ENCODE peak calls at places on chromosomes 6 and 20, in ten cellular contexts. R is GM23338, N is hepatocyte, D is IMR-90, P is fibroblast of lung, G is H1, M is astrocyte, Z is H9, F is HepG2, J is K562. C is an unnamed sample. For H3K4me1, the result is how much of the 10 kb centered on the place peaks cover.

GRCh38 chr6:24699521-24700359 is 19.2 kb downstream of the C6orf62 start:
- DNase-seq in N (no peak), R (no peak), M (no peak), F (peak), J (no peak), Z (no peak), G (no peak), P (no peak), D (no peak), C (no peak)

GRCh38 chr6:118864330-118865166 is 29.4 kb upstream of the ASF1A start:
- DNase-seq in J (no peak), G (no peak), M (peak), F (no peak), N (no peak), Z (no peak), D (no peak), P (peak), R (no peak), C (no peak)

GRCh38 chr6:138377844-138378243 is at the start of gene SMIM28:
- DNase-seq in M (no peak), J (no peak), N (no peak), R (no peak), Z (no peak), F (no peak), P (no peak), D (no peak), G (no peak), C (no peak)

GRCh38 chr6:89992818-89993217 is 98.5 kb downstream of the GJA10 start:
- DNase-seq in N (no peak), J (no peak), Z (no peak), M (no peak), F (no peak), D (no peak), P (no peak), R (no peak), G (no peak), C (no peak)

GRCh38 chr6:110020888-110021287 is 42.8 kb downstream of the GPR6 start:
- DNase-seq in Z (no peak), P (no peak), M (no peak), J (no peak), G (no peak), D (no peak), N (no peak), F (no peak), R (peak), C (peak)

GRCh38 chr6:15974817-15975216 is 154.1 kb upstream of the MYLIP start:
- DNase-seq in J (no peak), D (no peak), P (no peak), M (no peak), R (no peak), N (no peak), G (no peak), F (no peak), Z (no peak), C (no peak)

GRCh38 chr6:73610444-73611275 is 43.1 kb downstream of the SLC17A5 start:
- DNase-seq in G (no peak), P (peak), D (peak), N (peak), F (peak), Z (no peak), J (no peak), M (peak), R (peak), C (no peak)

GRCh38 chr6:13486679-13487121 is 700 bp downstream of the GFOD1 start:
- DNase-seq in P (peak), R (peak), N (peak), D (peak), M (peak), Z (peak), J (peak), F (peak), G (no peak), C (peak)

GRCh38 chr6:30219244-30219643 is 6.0 kb upstream of the TRIM26 start:
- DNase-seq in M (no peak), Z (peak), N (peak), J (no peak), G (no peak), P (peak), F (peak), R (peak), D (peak), C (peak)

GRCh38 chr6:39821014-39821738 is 29.0 kb downstream of the DAAM2 start:
- DNase-seq in D (no peak), G (no peak), P (no peak), M (no peak), F (no peak), J (no peak), R (no peak), Z (no peak), N (no peak), C (no peak)

GRCh38 chr6:157471895-157472686 is 91.1 kb downstream of the ZDHHC14 start:
- DNase-seq in G (no peak), P (no peak), D (no peak), N (no peak), R (no peak), J (no peak), F (no peak), M (no peak), Z (no peak), C (no peak)

GRCh38 chr20:64241061-64241460 is 14.5 kb upstream of the PCMTD2 start:
- DNase-seq in N (no peak), D (no peak), P (no peak), M (no peak), G (no peak), F (no peak), R (no peak), Z (no peak), J (peak), C (no peak)

GRCh38 chr20:12219798-12220197 is 302.1 kb downstream of the BTBD3 start:
- DNase-seq in G (no peak), N (no peak), Z (no peak), P (no peak), R (no peak), F (no peak), J (no peak), D (no peak), M (no peak), C (no peak)

GRCh38 chr6:146331008-146331407 is 212.6 kb upstream of the RAB32 start:
- DNase-seq in R (no peak), N (no peak), Z (no peak), F (no peak), M (no peak), G (no peak), J (no peak), P (no peak), D (no peak), C (no peak)

GRCh38 chr6:1613631-1614447 is 4.1 kb downstream of the FOXC1 start:
- DNase-seq in Z (peak), J (no peak), P (no peak), R (peak), G (no peak), D (peak), F (no peak), M (no peak), N (no peak), C (no peak)

GRCh38 chr6:93424303-93425064 is 5.1 kb upstream of the EPHA7 start:
- DNase-seq in P (no peak), M (no peak), N (peak), G (no peak), D (no peak), F (no peak), Z (no peak), J (no peak), R (peak), C (no peak)

GRCh38 chr20:54048489-54048888 is 21.9 kb downstream of the BCAS1 start:
- DNase-seq in J (no peak), P (peak), Z (no peak), G (no peak), D (no peak), F (no peak), M (peak), R (no peak), N (no peak), C (no peak)

GRCh38 chr20:10716855-10717254 is 43.1 kb upstream of the JAG1 start:
- DNase-seq in G (no peak), P (peak), Z (no peak), D (peak), M (peak), R (no peak), N (no peak), F (peak), J (no peak), C (no peak)

GRCh38 chr20:19652591-19653026 is 105.4 kb upstream of the RIN2 start:
- DNase-seq in G (no peak), Z (no peak), R (no peak), P (no peak), J (no peak), D (no peak), N (no peak), M (no peak), F (no peak), C (no peak)

GRCh38 chr20:15185913-15186312 is 848.5 kb upstream of the FLRT3 start:
- DNase-seq in P (no peak), D (no peak), N (no peak), J (no peak), G (no peak), Z (no peak), M (no peak), F (peak), R (no peak), C (no peak)

GRCh38 chr20:56518126-56518525 is 6.4 kb upstream of the FAM209A start:
- DNase-seq in N (no peak), J (no peak), M (no peak), G (no peak), Z (no peak), R (no peak), D (no peak), P (no peak), F (no peak), C (no peak)

GRCh38 chr6:87757792-87758191 is 55.8 kb upstream of the AKIRIN2 start:
- DNase-seq in F (no peak), D (no peak), P (no peak), J (no peak), N (no peak), Z (no peak), G (no peak), M (no peak), R (no peak), C (no peak)

GRCh38 chr20:36493013-36493800 is 48.1 kb upstream of the MYL9 start:
- DNase-seq in R (peak), Z (peak), G (no peak), F (no peak), M (no peak), J (no peak), P (no peak), N (no peak), D (no peak), C (no peak)

GRCh38 chr6:160596433-160596832 is 67.6 kb downstream of the LPA start:
- DNase-seq in Z (no peak), D (no peak), J (no peak), M (no peak), N (no peak), P (no peak), G (no peak), R (no peak), F (no peak), C (no peak)

GRCh38 chr6:5457983-5458683 is 196.8 kb downstream of the FARS2 start:
- DNase-seq in N (no peak), J (no peak), G (no peak), Z (no peak), R (no peak), D (no peak), F (no peak), M (no peak), P (no peak), C (no peak)

GRCh38 chr20:52150440-52151258 is 40.9 kb downstream of the ZFP64 start:
- DNase-seq in M (no peak), J (peak), P (peak), N (peak), F (peak), G (no peak), Z (no peak), D (peak), R (peak), C (peak)

GRCh38 chr6:129661478-129662405 is 48.2 kb downstream of the ARHGAP18 start:
- DNase-seq in G (no peak), M (no peak), F (peak), R (no peak), P (no peak), Z (no peak), N (no peak), J (no peak), D (no peak), C (peak)

GRCh38 chr6:42200035-42200434 is 5.3 kb upstream of the GUCA1B start:
- DNase-seq in Z (no peak), J (no peak), G (no peak), N (peak), F (peak), R (no peak), M (peak), P (peak), D (peak), C (no peak)

GRCh38 chr6:151229401-151230276 is 10.1 kb upstream of the AKAP12 start:
- DNase-seq in P (no peak), N (no peak), F (no peak), J (peak), Z (no peak), R (peak), G (no peak), M (no peak), D (no peak), C (peak)

GRCh38 chr20:62787866-62788265 is 8.4 kb upstream of the MRGBP start:
- DNase-seq in G (no peak), D (no peak), J (no peak), M (no peak), R (no peak), F (no peak), P (no peak), N (no peak), Z (no peak), C (no peak)

GRCh38 chr20:52410182-52410647 is 218.6 kb upstream of the ZFP64 start:
- DNase-seq in F (no peak), M (peak), R (no peak), J (no peak), Z (no peak), D (peak), N (peak), P (peak), G (no peak), C (no peak)

GRCh38 chr6:105805581-105806023 is 280.5 kb upstream of the PRDM1 start:
- DNase-seq in R (no peak), J (peak), G (no peak), N (no peak), P (peak), D (peak), M (peak), F (no peak), Z (no peak), C (no peak)

GRCh38 chr6:151096255-151096612 is 143.5 kb upstream of the AKAP12 start:
- DNase-seq in Z (no peak), N (no peak), G (no peak), J (no peak), F (peak), M (no peak), D (no peak), R (no peak), P (no peak), C (no peak)

GRCh38 chr20:31833931-31834521 is 11.4 kb downstream of the FOXS1 start:
- DNase-seq in R (no peak), F (no peak), J (no peak), D (no peak), G (no peak), M (no peak), N (no peak), P (no peak), Z (no peak), C (no peak)

GRCh38 chr6:158031445-158032353 is 50.0 kb downstream of the SYNJ2 start:
- DNase-seq in P (peak), Z (no peak), J (peak), M (peak), G (no peak), D (peak), R (no peak), F (no peak), N (peak), C (no peak)

GRCh38 chr6:2563635-2564034 is 187.1 kb downstream of the MYLK4 start:
- DNase-seq in Z (no peak), R (no peak), G (no peak), F (peak), N (peak), D (peak), M (peak), J (no peak), P (peak), C (no peak)

GRCh38 chr6:122710908-122711307 is 68.6 kb upstream of the FABP7 start:
- DNase-seq in N (no peak), M (no peak), P (no peak), R (no peak), D (no peak), G (no peak), Z (no peak), J (no peak), F (no peak), C (no peak)

DNA sequence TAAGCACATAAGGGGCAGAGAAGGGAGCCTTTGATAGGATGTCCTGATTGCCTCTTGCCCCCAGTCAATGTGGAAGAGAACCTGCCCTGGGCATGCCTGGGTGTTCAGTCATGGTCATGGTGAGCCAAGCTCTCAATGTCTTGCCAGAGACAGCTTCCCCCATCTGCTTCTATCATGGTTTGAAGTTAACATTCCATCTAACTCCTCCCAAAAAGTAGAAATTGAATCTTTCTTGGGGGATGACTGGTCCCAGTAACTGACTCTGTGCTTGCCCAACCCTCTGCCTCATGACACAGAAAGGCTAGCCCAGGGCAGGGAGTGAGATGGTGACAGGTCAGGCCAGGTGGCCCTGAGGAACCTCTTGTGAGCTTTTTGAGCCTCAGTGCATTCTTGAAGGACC is 60.1 kb downstream of the ADTRP start:
- DNase-seq in J (no peak), N (no peak), G (no peak), P (peak), F (no peak), R (no peak), D (peak), Z (no peak), M (no peak), C (no peak)
- H2AFZ ChIP-seq in J (no peak), N (no peak), G (no peak), P (no peak), F (no peak), R (no peak), D (no peak), Z (no peak), M (no peak), C (no peak)

DNA sequence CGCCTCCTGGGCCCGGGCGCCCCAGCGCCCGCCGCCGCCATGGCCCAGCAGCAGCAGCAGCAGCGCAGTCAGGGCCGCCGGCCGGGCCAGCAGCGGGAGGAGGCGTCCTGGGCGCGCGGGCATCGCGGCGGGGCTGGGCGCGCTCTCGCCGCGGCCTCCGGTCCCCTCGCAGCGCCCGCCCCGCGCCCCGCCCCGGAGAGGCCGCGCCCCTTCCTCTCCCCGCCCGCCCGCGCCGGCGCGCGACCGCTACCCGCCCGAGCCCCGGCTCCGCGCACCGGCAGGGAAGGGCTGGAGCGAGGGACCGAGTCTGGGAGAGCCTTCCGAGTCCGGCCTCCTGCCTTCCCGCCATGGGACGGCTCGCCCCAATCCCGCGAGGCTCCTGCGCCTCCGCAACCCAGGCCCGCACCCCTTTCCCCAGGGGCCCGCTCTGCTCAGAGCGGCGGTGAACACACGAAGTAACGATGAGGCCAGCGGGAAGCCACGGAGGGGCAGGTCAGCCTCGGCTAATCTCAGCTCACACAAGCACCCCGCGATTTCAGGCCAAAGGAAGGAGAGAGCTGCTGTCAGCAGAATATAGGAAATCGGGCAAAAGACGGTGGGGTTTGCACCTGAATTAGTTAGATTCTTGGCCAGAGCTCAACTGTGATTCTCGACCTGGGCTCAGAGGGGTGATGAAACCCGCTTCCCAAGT is at the start of gene TXNDC5:
- DNase-seq in M (peak), R (peak), P (peak), D (peak), J (peak), G (no peak), F (peak), N (peak), Z (peak), C (peak)
- H3K4me1 ChIP-seq in M (under half), R (under half), P (under half), D (under half), J (half or more), G (under half), F (half or more), N (under half), Z (under half), C (under half)

GRCh38 chr6:148757944-148758343 is 11.1 kb downstream of the UST start:
- DNase-seq in N (no peak), P (no peak), M (no peak), D (no peak), F (no peak), J (no peak), Z (no peak), G (no peak), R (no peak), C (no peak)

GRCh38 chr6:148761532-148761951 is 14.7 kb downstream of the UST start:
- DNase-seq in N (no peak), J (no peak), P (no peak), R (no peak), M (no peak), D (peak), F (no peak), Z (no peak), G (no peak), C (peak)

GRCh38 chr6:148760143-148760505 is 13.3 kb downstream of the UST start:
- DNase-seq in J (no peak), M (no peak), G (no peak), F (no peak), R (no peak), D (no peak), P (no peak), Z (no peak), N (no peak), C (peak)

GRCh38 chr6:148758492-148758891 is 11.7 kb downstream of the UST start:
- DNase-seq in J (no peak), N (no peak), M (no peak), R (no peak), Z (no peak), F (no peak), D (no peak), G (no peak), P (no peak), C (peak)

GRCh38 chr6:148760568-148761531 is 14.0 kb downstream of the UST start:
- DNase-seq in J (no peak), N (peak), G (no peak), P (peak), R (peak), M (peak), F (no peak), D (peak), Z (peak), C (peak)
- TF ChIP-seq CTCF in J (no peak), N (no peak), G (no peak), P (no peak), R (no peak), M (no peak), F (no peak), D (no peak), Z (no peak), C (peak)

GRCh38 chr6:43714311-43715055 is 26.9 kb upstream of the MRPS18A start:
- DNase-seq in D (peak), M (peak), P (peak), N (peak), J (peak), G (no peak), Z (no peak), F (peak), R (no peak), C (peak)
- H2AFZ ChIP-seq in D (no peak), M (no peak), P (no peak), N (no peak), J (peak), G (peak), Z (no peak), F (no peak), R (no peak), C (no peak)

GRCh38 chr6:149216459-149216858 is 101.1 kb upstream of the TAB2 start:
- DNase-seq in P (no peak), D (no peak), M (no peak), Z (peak), J (no peak), N (no peak), G (no peak), R (peak), F (no peak), C (no peak)

GRCh38 chr6:149212892-149213786 is 104.4 kb upstream of the TAB2 start:
- DNase-seq in N (no peak), D (no peak), G (no peak), Z (no peak), P (peak), R (no peak), J (no peak), M (peak), F (no peak), C (no peak)

GRCh38 chr6:149212202-149212601 is 105.3 kb upstream of the TAB2 start:
- DNase-seq in N (no peak), F (no peak), G (no peak), P (peak), M (peak), D (peak), R (no peak), J (no peak), Z (no peak), C (no peak)

GRCh38 chr6:149211046-149211571 is 106.4 kb upstream of the TAB2 start:
- DNase-seq in P (peak), G (no peak), Z (no peak), M (no peak), D (peak), N (no peak), J (no peak), R (no peak), F (peak), C (no peak)

DNA sequence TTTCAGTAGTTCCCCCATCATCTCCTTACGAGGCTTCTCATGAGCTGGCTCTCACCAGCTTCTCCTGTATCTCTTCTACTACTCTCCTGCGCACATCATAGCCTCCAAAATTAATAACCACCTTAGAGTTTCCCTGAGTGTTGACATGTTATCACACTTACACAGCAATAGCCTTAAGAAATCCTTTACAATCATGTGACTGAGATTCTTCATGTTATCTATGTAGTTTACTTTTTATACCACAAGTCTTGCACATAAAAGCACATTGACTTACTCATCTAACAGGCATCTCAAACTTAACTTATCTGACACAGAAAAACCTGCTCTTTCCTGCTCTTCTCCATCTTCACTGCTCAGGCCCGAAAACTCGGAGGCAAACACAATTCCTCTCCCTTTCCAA is 103.7 kb upstream of the TAB2 start:
- DNase-seq in M (peak), G (no peak), P (peak), Z (no peak), D (peak), R (no peak), F (no peak), J (no peak), N (no peak), C (no peak)
- H3K4me1 ChIP-seq in M (under half), G (under half), P (under half), Z (under half), D (under half), R (under half), F (under half), J (under half), N (under half), C (under half)

C was measured in DND-41.